ENCODE peak calls at places on chromosomes 7 and 10, in eight cellular contexts. One of them, this sample, is unnamed. For H3K9me3, the result is how much of the 10 kb centered on the place peaks cover.

GRCh38 chr7:89133819-89134218 is 338.3 kb upstream of the TEX47 start:
- DNase-seq in thoracic aorta: no peak
- DNase-seq in hepatocyte: no peak
- DNase-seq in CD4-positive, alpha-beta T cell: no peak
- DNase-seq in CD4-positive, CD25-positive, alpha-beta regulatory T cell: no peak
- DNase-seq in HepG2: no peak
- DNase-seq in left ventricle myocardium inferior: no peak
- DNase-seq in stomach: no peak
- DNase-seq in this sample: no peak

GRCh38 chr10:17835688-17836087 is 26.5 kb downstream of the MRC1 start:
- DNase-seq in hepatocyte: peak
- DNase-seq in CD4-positive, alpha-beta T cell: no peak
- DNase-seq in left ventricle myocardium inferior: no peak
- DNase-seq in HepG2: no peak
- DNase-seq in thoracic aorta: no peak
- DNase-seq in stomach: no peak
- DNase-seq in CD4-positive, CD25-positive, alpha-beta regulatory T cell: no peak
- DNase-seq in this sample: no peak

GRCh38 chr7:80428161-80429054 is 83.5 kb downstream of the GNAT3 start:
- DNase-seq in CD4-positive, alpha-beta T cell: no peak
- DNase-seq in CD4-positive, CD25-positive, alpha-beta regulatory T cell: no peak
- DNase-seq in stomach: no peak
- DNase-seq in HepG2: peak
- DNase-seq in thoracic aorta: no peak
- DNase-seq in left ventricle myocardium inferior: no peak
- DNase-seq in hepatocyte: peak
- DNase-seq in this sample: no peak

GRCh38 chr7:48154792-48155413 is 16.4 kb upstream of the ABCA13 start:
- DNase-seq in hepatocyte: peak
- DNase-seq in thoracic aorta: no peak
- DNase-seq in left ventricle myocardium inferior: no peak
- DNase-seq in CD4-positive, CD25-positive, alpha-beta regulatory T cell: peak
- DNase-seq in stomach: no peak
- DNase-seq in CD4-positive, alpha-beta T cell: peak
- DNase-seq in HepG2: peak
- DNase-seq in this sample: peak

GRCh38 chr7:23653942-23654341 is 26.1 kb upstream of the FAM221A start:
- DNase-seq in HepG2: no peak
- DNase-seq in thoracic aorta: no peak
- DNase-seq in CD4-positive, CD25-positive, alpha-beta regulatory T cell: no peak
- DNase-seq in hepatocyte: no peak
- DNase-seq in CD4-positive, alpha-beta T cell: no peak
- DNase-seq in stomach: no peak
- DNase-seq in left ventricle myocardium inferior: no peak
- DNase-seq in this sample: no peak

GRCh38 chr7:16655394-16655793 is 9.4 kb downstream of the BZW2 start:
- DNase-seq in left ventricle myocardium inferior: no peak
- DNase-seq in hepatocyte: no peak
- DNase-seq in HepG2: no peak
- DNase-seq in CD4-positive, alpha-beta T cell: no peak
- DNase-seq in stomach: no peak
- DNase-seq in thoracic aorta: no peak
- DNase-seq in CD4-positive, CD25-positive, alpha-beta regulatory T cell: no peak
- DNase-seq in this sample: no peak

GRCh38 chr10:46033602-46034011 is 3.2 kb upstream of the NCOA4 start:
- DNase-seq in CD4-positive, alpha-beta T cell: no peak
- DNase-seq in HepG2: peak
- DNase-seq in CD4-positive, CD25-positive, alpha-beta regulatory T cell: no peak
- DNase-seq in thoracic aorta: no peak
- DNase-seq in hepatocyte: peak
- DNase-seq in stomach: peak
- DNase-seq in left ventricle myocardium inferior: no peak
- DNase-seq in this sample: no peak

GRCh38 chr10:4867520-4868356 is 41.7 kb downstream of the AKR1E2 start:
- DNase-seq in left ventricle myocardium inferior: no peak
- DNase-seq in CD4-positive, CD25-positive, alpha-beta regulatory T cell: no peak
- DNase-seq in thoracic aorta: no peak
- DNase-seq in stomach: no peak
- DNase-seq in HepG2: no peak
- DNase-seq in CD4-positive, alpha-beta T cell: no peak
- DNase-seq in hepatocyte: peak
- DNase-seq in this sample: no peak

GRCh38 chr7:17462059-17462695 is 163.7 kb downstream of the AHR start:
- DNase-seq in left ventricle myocardium inferior: no peak
- DNase-seq in stomach: no peak
- DNase-seq in hepatocyte: no peak
- DNase-seq in CD4-positive, alpha-beta T cell: no peak
- DNase-seq in thoracic aorta: no peak
- DNase-seq in CD4-positive, CD25-positive, alpha-beta regulatory T cell: no peak
- DNase-seq in HepG2: no peak
- DNase-seq in this sample: no peak

GRCh38 chr10:128011059-128011979 is 104.4 kb downstream of the PTPRE start:
- DNase-seq in stomach: peak
- DNase-seq in HepG2: peak
- DNase-seq in left ventricle myocardium inferior: peak
- DNase-seq in hepatocyte: peak
- DNase-seq in thoracic aorta: no peak
- DNase-seq in CD4-positive, CD25-positive, alpha-beta regulatory T cell: peak
- DNase-seq in CD4-positive, alpha-beta T cell: peak
- DNase-seq in this sample: peak

GRCh38 chr7:134533288-134533771 is 6.0 kb downstream of the AKR1B10 start:
- DNase-seq in CD4-positive, alpha-beta T cell: no peak
- DNase-seq in hepatocyte: no peak
- DNase-seq in stomach: no peak
- DNase-seq in left ventricle myocardium inferior: no peak
- DNase-seq in thoracic aorta: no peak
- DNase-seq in CD4-positive, CD25-positive, alpha-beta regulatory T cell: no peak
- DNase-seq in HepG2: no peak
- DNase-seq in this sample: no peak

GRCh38 chr7:147485660-147486210 is 1104.8 kb upstream of the C7orf33 start:
- DNase-seq in hepatocyte: no peak
- DNase-seq in CD4-positive, CD25-positive, alpha-beta regulatory T cell: no peak
- DNase-seq in CD4-positive, alpha-beta T cell: no peak
- DNase-seq in HepG2: no peak
- DNase-seq in stomach: no peak
- DNase-seq in thoracic aorta: no peak
- DNase-seq in left ventricle myocardium inferior: no peak
- DNase-seq in this sample: no peak

GRCh38 chr7:42671627-42672026 is 240.2 kb downstream of the C7orf25 start:
- DNase-seq in stomach: no peak
- DNase-seq in left ventricle myocardium inferior: no peak
- DNase-seq in hepatocyte: no peak
- DNase-seq in CD4-positive, CD25-positive, alpha-beta regulatory T cell: no peak
- DNase-seq in CD4-positive, alpha-beta T cell: no peak
- DNase-seq in HepG2: no peak
- DNase-seq in thoracic aorta: no peak
- DNase-seq in this sample: no peak

GRCh38 chr7:108442039-108442568 is 14.1 kb downstream of the NRCAM start:
- DNase-seq in hepatocyte: no peak
- DNase-seq in thoracic aorta: no peak
- DNase-seq in CD4-positive, CD25-positive, alpha-beta regulatory T cell: no peak
- DNase-seq in CD4-positive, alpha-beta T cell: no peak
- DNase-seq in HepG2: no peak
- DNase-seq in stomach: no peak
- DNase-seq in left ventricle myocardium inferior: no peak
- DNase-seq in this sample: no peak

GRCh38 chr7:24227068-24227467 is 56.9 kb upstream of the NPY start:
- DNase-seq in thoracic aorta: no peak
- DNase-seq in CD4-positive, CD25-positive, alpha-beta regulatory T cell: no peak
- DNase-seq in hepatocyte: no peak
- DNase-seq in HepG2: no peak
- DNase-seq in stomach: no peak
- DNase-seq in left ventricle myocardium inferior: no peak
- DNase-seq in CD4-positive, alpha-beta T cell: no peak
- DNase-seq in this sample: no peak

GRCh38 chr10:69495666-69496065 is 44.4 kb downstream of the TSPAN15 start:
- DNase-seq in stomach: no peak
- DNase-seq in hepatocyte: no peak
- DNase-seq in CD4-positive, alpha-beta T cell: no peak
- DNase-seq in CD4-positive, CD25-positive, alpha-beta regulatory T cell: no peak
- DNase-seq in HepG2: no peak
- DNase-seq in thoracic aorta: no peak
- DNase-seq in left ventricle myocardium inferior: no peak
- DNase-seq in this sample: no peak

GRCh38 chr10:11260136-11260535 is 242.5 kb downstream of the CELF2 start:
- DNase-seq in hepatocyte: no peak
- DNase-seq in stomach: no peak
- DNase-seq in HepG2: no peak
- DNase-seq in CD4-positive, CD25-positive, alpha-beta regulatory T cell: no peak
- DNase-seq in thoracic aorta: no peak
- DNase-seq in left ventricle myocardium inferior: no peak
- DNase-seq in CD4-positive, alpha-beta T cell: no peak
- DNase-seq in this sample: no peak

GRCh38 chr10:132422169-132422691 is 25.2 kb downstream of the PWWP2B start:
- DNase-seq in left ventricle myocardium inferior: no peak
- DNase-seq in hepatocyte: no peak
- DNase-seq in HepG2: no peak
- DNase-seq in CD4-positive, CD25-positive, alpha-beta regulatory T cell: no peak
- DNase-seq in stomach: no peak
- DNase-seq in CD4-positive, alpha-beta T cell: no peak
- DNase-seq in thoracic aorta: no peak
- DNase-seq in this sample: no peak

GRCh38 chr7:41912851-41913580 is 210.1 kb upstream of the INHBA start:
- DNase-seq in stomach: no peak
- DNase-seq in CD4-positive, CD25-positive, alpha-beta regulatory T cell: no peak
- DNase-seq in HepG2: no peak
- DNase-seq in thoracic aorta: no peak
- DNase-seq in hepatocyte: no peak
- DNase-seq in CD4-positive, alpha-beta T cell: no peak
- DNase-seq in left ventricle myocardium inferior: no peak
- DNase-seq in this sample: no peak

DNA sequence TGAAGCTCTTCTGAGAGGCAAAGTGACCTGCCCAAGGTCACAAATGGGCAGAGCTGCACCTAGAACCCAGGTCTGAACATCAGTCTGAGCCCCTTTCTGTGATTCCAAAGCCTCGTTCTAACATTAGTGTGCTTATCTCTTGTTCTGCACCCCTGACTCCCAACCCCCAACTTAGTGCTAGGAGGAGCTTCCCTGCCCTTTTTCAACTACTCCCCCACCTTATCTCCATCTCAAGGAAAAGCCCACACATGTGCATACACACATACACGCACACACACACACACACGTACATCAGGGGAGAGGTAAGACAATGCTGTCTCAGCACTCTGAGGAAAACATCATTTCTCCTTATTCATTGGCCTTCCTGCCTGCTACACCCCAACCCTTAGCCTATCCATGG is 8.3 kb downstream of the PRRT4 start:
- DNase-seq in CD4-positive, CD25-positive, alpha-beta regulatory T cell: no peak
- DNase-seq in hepatocyte: no peak
- DNase-seq in HepG2: no peak
- DNase-seq in thoracic aorta: no peak
- DNase-seq in stomach: no peak
- DNase-seq in left ventricle myocardium inferior: no peak
- DNase-seq in CD4-positive, alpha-beta T cell: no peak
- DNase-seq in this sample: no peak
- H3K9me3 ChIP-seq in CD4-positive, CD25-positive, alpha-beta regulatory T cell: under half
- H3K9me3 ChIP-seq in hepatocyte: under half
- H3K9me3 ChIP-seq in HepG2: under half
- H3K9me3 ChIP-seq in thoracic aorta: under half
- H3K9me3 ChIP-seq in stomach: under half
- H3K9me3 ChIP-seq in left ventricle myocardium inferior: under half
- H3K9me3 ChIP-seq in CD4-positive, alpha-beta T cell: under half
- H3K9me3 ChIP-seq in this sample: under half

DNA sequence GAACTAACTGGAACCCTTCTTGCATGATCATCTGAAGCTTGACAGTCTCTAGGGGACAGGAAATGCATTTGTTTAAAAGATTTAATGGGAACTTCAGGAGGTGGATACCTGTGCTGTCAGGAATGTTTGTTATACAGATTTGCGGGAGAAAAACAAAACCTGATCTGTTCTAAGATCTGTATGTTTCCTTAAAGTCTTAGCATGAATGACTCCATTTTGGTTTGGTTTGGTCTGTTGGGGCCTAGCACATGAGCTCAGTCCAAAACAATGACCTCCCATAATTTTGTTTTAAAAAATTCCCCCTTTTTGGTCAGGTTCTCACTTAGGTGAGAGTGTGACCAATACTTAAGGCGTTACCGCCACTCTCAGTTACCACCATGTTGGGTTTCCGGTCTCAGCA is 138.7 kb downstream of the AKR1D1 start:
- DNase-seq in hepatocyte: no peak
- DNase-seq in CD4-positive, CD25-positive, alpha-beta regulatory T cell: no peak
- DNase-seq in CD4-positive, alpha-beta T cell: no peak
- DNase-seq in HepG2: no peak
- DNase-seq in thoracic aorta: no peak
- DNase-seq in left ventricle myocardium inferior: no peak
- DNase-seq in stomach: no peak
- DNase-seq in this sample: no peak
- H3K9me3 ChIP-seq in hepatocyte: under half
- H3K9me3 ChIP-seq in CD4-positive, CD25-positive, alpha-beta regulatory T cell: under half
- H3K9me3 ChIP-seq in CD4-positive, alpha-beta T cell: under half
- H3K9me3 ChIP-seq in HepG2: under half
- H3K9me3 ChIP-seq in thoracic aorta: under half
- H3K9me3 ChIP-seq in left ventricle myocardium inferior: under half
- H3K9me3 ChIP-seq in stomach: under half
- H3K9me3 ChIP-seq in this sample: under half

DNA sequence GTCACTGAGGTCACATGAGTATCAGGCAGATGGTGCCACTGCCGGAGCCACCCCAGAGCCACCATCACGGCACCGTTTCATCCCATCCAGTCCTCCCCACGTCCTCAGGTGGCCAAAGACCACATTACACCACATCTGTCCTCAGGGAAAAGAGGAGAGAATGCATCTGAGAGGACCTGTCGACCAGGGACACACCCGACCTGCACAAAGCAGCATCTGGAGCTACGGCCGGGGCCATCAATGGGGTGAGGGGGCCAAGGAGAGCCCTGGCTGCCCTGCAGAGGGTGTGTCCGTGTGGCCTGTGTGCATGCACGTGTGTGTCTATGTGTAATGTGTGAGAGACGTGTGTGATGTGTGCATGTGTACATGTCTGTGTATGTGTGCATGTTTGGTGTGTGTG is 480.6 kb downstream of the DNAJB6 start:
- DNase-seq in CD4-positive, alpha-beta T cell: no peak
- DNase-seq in stomach: no peak
- DNase-seq in left ventricle myocardium inferior: no peak
- DNase-seq in hepatocyte: no peak
- DNase-seq in thoracic aorta: no peak
- DNase-seq in CD4-positive, CD25-positive, alpha-beta regulatory T cell: no peak
- DNase-seq in HepG2: no peak
- DNase-seq in this sample: no peak
- H3K9me3 ChIP-seq in CD4-positive, alpha-beta T cell: under half
- H3K9me3 ChIP-seq in stomach: under half
- H3K9me3 ChIP-seq in left ventricle myocardium inferior: under half
- H3K9me3 ChIP-seq in hepatocyte: under half
- H3K9me3 ChIP-seq in thoracic aorta: under half
- H3K9me3 ChIP-seq in CD4-positive, CD25-positive, alpha-beta regulatory T cell: under half
- H3K9me3 ChIP-seq in HepG2: under half
- H3K9me3 ChIP-seq in this sample: under half

DNA sequence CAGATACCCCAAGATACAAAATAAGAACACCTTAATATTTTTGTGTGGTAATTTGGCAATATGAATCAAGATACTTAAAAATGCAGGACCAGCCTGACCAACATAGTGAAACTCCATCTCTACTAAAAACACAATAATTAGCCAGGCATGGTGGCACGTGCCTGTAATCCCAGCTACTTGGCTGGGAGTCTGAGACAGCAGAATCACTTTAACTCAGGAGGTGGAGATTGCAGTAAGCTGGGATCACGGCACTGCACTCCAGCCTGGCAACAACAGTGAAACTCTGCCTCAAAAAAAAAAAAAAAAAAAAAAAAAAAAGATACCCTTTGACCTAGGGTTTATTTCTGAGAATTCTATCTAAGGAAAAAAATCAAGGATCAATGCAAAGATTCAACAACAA is 450.7 kb downstream of the SORCS1 start:
- DNase-seq in CD4-positive, CD25-positive, alpha-beta regulatory T cell: no peak
- DNase-seq in hepatocyte: no peak
- DNase-seq in CD4-positive, alpha-beta T cell: no peak
- DNase-seq in left ventricle myocardium inferior: no peak
- DNase-seq in stomach: no peak
- DNase-seq in thoracic aorta: no peak
- DNase-seq in HepG2: no peak
- DNase-seq in this sample: no peak
- H3K9me3 ChIP-seq in CD4-positive, CD25-positive, alpha-beta regulatory T cell: under half
- H3K9me3 ChIP-seq in hepatocyte: under half
- H3K9me3 ChIP-seq in CD4-positive, alpha-beta T cell: under half
- H3K9me3 ChIP-seq in left ventricle myocardium inferior: under half
- H3K9me3 ChIP-seq in stomach: under half
- H3K9me3 ChIP-seq in thoracic aorta: under half
- H3K9me3 ChIP-seq in HepG2: under half
- H3K9me3 ChIP-seq in this sample: under half